ENCODE peak calls at places on chromosome 22, in six cellular contexts. One of them, this sample, is unnamed.

GRCh38 chr22:17781319-17782031 is 7.2 kb upstream of the BID start:
- DNase-seq in colonic mucosa: no peak
- DNase-seq in HCT116: no peak
- DNase-seq in left ventricle myocardium inferior: no peak
- DNase-seq in aorta: no peak
- DNase-seq in psoas muscle: peak; percentile 54
- DNase-seq in this sample: peak; percentile 76

GRCh38 chr22:31574015-31574670 is 77.8 kb downstream of the SFI1 start:
- DNase-seq in aorta: no peak
- DNase-seq in HCT116: no peak
- DNase-seq in psoas muscle: no peak
- DNase-seq in colonic mucosa: no peak
- DNase-seq in left ventricle myocardium inferior: no peak
- DNase-seq in this sample: no peak

GRCh38 chr22:46056169-46057041 is 79.4 kb upstream of the WNT7B start:
- DNase-seq in aorta: peak; percentile 80
- DNase-seq in left ventricle myocardium inferior: peak; percentile 38
- DNase-seq in psoas muscle: peak; percentile 74
- DNase-seq in colonic mucosa: no peak
- DNase-seq in HCT116: no peak
- DNase-seq in this sample: peak; percentile 76

GRCh38 chr22:46373838-46374662 is 38.5 kb downstream of the TRMU start:
- DNase-seq in psoas muscle: no peak
- DNase-seq in colonic mucosa: peak; percentile 90
- DNase-seq in left ventricle myocardium inferior: no peak
- DNase-seq in HCT116: no peak
- DNase-seq in aorta: no peak
- DNase-seq in this sample: no peak

GRCh38 chr22:48580481-48580970 is 1247.1 kb downstream of the BRD1 start:
- DNase-seq in psoas muscle: peak; percentile 19
- DNase-seq in aorta: no peak
- DNase-seq in left ventricle myocardium inferior: no peak
- DNase-seq in HCT116: no peak
- DNase-seq in colonic mucosa: no peak
- DNase-seq in this sample: no peak

GRCh38 chr22:33272180-33272579 is 214.0 kb upstream of the SYN3 start:
- DNase-seq in aorta: no peak
- DNase-seq in colonic mucosa: peak; percentile 28
- DNase-seq in HCT116: no peak
- DNase-seq in left ventricle myocardium inferior: no peak
- DNase-seq in psoas muscle: no peak
- DNase-seq in this sample: no peak

GRCh38 chr22:43862074-43862881 is at the start of gene SULT4A1:
- DNase-seq in HCT116: peak; percentile 19
- DNase-seq in psoas muscle: peak; percentile 31
- DNase-seq in left ventricle myocardium inferior: no peak
- DNase-seq in aorta: peak; percentile 69
- DNase-seq in colonic mucosa: no peak
- DNase-seq in this sample: no peak

GRCh38 chr22:37045958-37046357 is 5.6 kb upstream of the KCTD17 start:
- DNase-seq in aorta: no peak
- DNase-seq in colonic mucosa: no peak
- DNase-seq in HCT116: no peak
- DNase-seq in psoas muscle: no peak
- DNase-seq in left ventricle myocardium inferior: no peak
- DNase-seq in this sample: no peak

GRCh38 chr22:38083931-38084631 is at the start of gene SLC16A8:
- DNase-seq in left ventricle myocardium inferior: no peak
- DNase-seq in colonic mucosa: no peak
- DNase-seq in psoas muscle: no peak
- DNase-seq in HCT116: no peak
- DNase-seq in aorta: peak; percentile 67
- DNase-seq in this sample: no peak

GRCh38 chr22:33000342-33001280 is 57.6 kb downstream of the SYN3 start:
- DNase-seq in left ventricle myocardium inferior: peak; percentile 58
- DNase-seq in psoas muscle: peak; percentile 77
- DNase-seq in HCT116: no peak
- DNase-seq in aorta: peak; percentile 86
- DNase-seq in colonic mucosa: peak; percentile 34
- DNase-seq in this sample: peak; percentile 55

GRCh38 chr22:46036558-46037408 is 59.8 kb upstream of the WNT7B start:
- DNase-seq in aorta: peak; percentile 66
- DNase-seq in colonic mucosa: peak; percentile 36
- DNase-seq in left ventricle myocardium inferior: no peak
- DNase-seq in HCT116: peak; percentile 39
- DNase-seq in psoas muscle: no peak
- DNase-seq in this sample: peak; percentile 48

GRCh38 chr22:25282346-25282670 is 62.9 kb downstream of the CRYBB2 start:
- DNase-seq in HCT116: no peak
- DNase-seq in aorta: no peak
- DNase-seq in psoas muscle: no peak
- DNase-seq in colonic mucosa: no peak
- DNase-seq in left ventricle myocardium inferior: no peak
- DNase-seq in this sample: no peak

GRCh38 chr22:19172213-19173046 is 6.1 kb downstream of the SLC25A1 start:
- DNase-seq in colonic mucosa: no peak
- DNase-seq in aorta: no peak
- DNase-seq in psoas muscle: no peak
- DNase-seq in left ventricle myocardium inferior: no peak
- DNase-seq in HCT116: no peak
- DNase-seq in this sample: no peak

GRCh38 chr22:46076651-46077339 is 73.5 kb upstream of the PPARA start:
- DNase-seq in colonic mucosa: no peak
- DNase-seq in aorta: peak; percentile 86
- DNase-seq in psoas muscle: peak; percentile 74
- DNase-seq in left ventricle myocardium inferior: peak; percentile 52
- DNase-seq in HCT116: no peak
- DNase-seq in this sample: peak; percentile 95

GRCh38 chr22:40107244-40107643 is 70.5 kb upstream of the TNRC6B start:
- DNase-seq in HCT116: no peak
- DNase-seq in colonic mucosa: no peak
- DNase-seq in left ventricle myocardium inferior: no peak
- DNase-seq in psoas muscle: no peak
- DNase-seq in aorta: no peak
- DNase-seq in this sample: peak; percentile 1

GRCh38 chr22:33746501-33746928 is 173.8 kb downstream of the LARGE1 start:
- DNase-seq in aorta: no peak
- DNase-seq in psoas muscle: no peak
- DNase-seq in HCT116: no peak
- DNase-seq in left ventricle myocardium inferior: no peak
- DNase-seq in colonic mucosa: peak; percentile 30
- DNase-seq in this sample: no peak

GRCh38 chr22:46149493-46149997 is 781 bp upstream of the PPARA start:
- DNase-seq in colonic mucosa: peak; percentile 84
- DNase-seq in psoas muscle: peak; percentile 84
- DNase-seq in aorta: peak; percentile 88
- DNase-seq in HCT116: no peak
- DNase-seq in left ventricle myocardium inferior: peak; percentile 70
- DNase-seq in this sample: no peak

GRCh38 chr22:27626675-27627443 is 174.7 kb downstream of the MN1 start:
- DNase-seq in aorta: no peak
- DNase-seq in psoas muscle: no peak
- DNase-seq in left ventricle myocardium inferior: no peak
- DNase-seq in HCT116: no peak
- DNase-seq in colonic mucosa: no peak
- DNase-seq in this sample: no peak

GRCh38 chr22:36769541-36769940 is 6.4 kb downstream of the IFT27 start:
- DNase-seq in aorta: no peak
- DNase-seq in psoas muscle: no peak
- DNase-seq in colonic mucosa: no peak
- DNase-seq in left ventricle myocardium inferior: no peak
- DNase-seq in HCT116: no peak
- DNase-seq in this sample: no peak

GRCh38 chr22:28006271-28006670 is 87.2 kb upstream of the PITPNB start:
- DNase-seq in aorta: no peak
- DNase-seq in colonic mucosa: no peak
- DNase-seq in HCT116: no peak
- DNase-seq in psoas muscle: no peak
- DNase-seq in left ventricle myocardium inferior: no peak
- DNase-seq in this sample: no peak

GRCh38 chr22:32590556-32590955 is 115.9 kb downstream of the FBXO7 start:
- DNase-seq in aorta: no peak
- DNase-seq in colonic mucosa: no peak
- DNase-seq in left ventricle myocardium inferior: no peak
- DNase-seq in psoas muscle: no peak
- DNase-seq in HCT116: no peak
- DNase-seq in this sample: peak; percentile 35

GRCh38 chr22:39309881-39310714 is 9.3 kb downstream of the RPL3 start:
- DNase-seq in aorta: peak; percentile 76
- DNase-seq in psoas muscle: no peak
- DNase-seq in colonic mucosa: no peak
- DNase-seq in left ventricle myocardium inferior: no peak
- DNase-seq in HCT116: no peak
- DNase-seq in this sample: no peak

GRCh38 chr22:30310881-30311771 is 15.6 kb downstream of the TBC1D10A start:
- DNase-seq in left ventricle myocardium inferior: peak; percentile 80
- DNase-seq in colonic mucosa: peak; percentile 83
- DNase-seq in aorta: peak; percentile 86
- DNase-seq in psoas muscle: peak; percentile 76
- DNase-seq in HCT116: no peak
- DNase-seq in this sample: no peak

GRCh38 chr22:37212174-37212906 is at the start of gene SSTR3:
- DNase-seq in colonic mucosa: no peak
- DNase-seq in HCT116: no peak
- DNase-seq in aorta: peak; percentile 72
- DNase-seq in psoas muscle: peak; percentile 58
- DNase-seq in left ventricle myocardium inferior: no peak
- DNase-seq in this sample: no peak

GRCh38 chr22:20131593-20131855 is at the start of gene ZDHHC8:
- DNase-seq in colonic mucosa: no peak
- DNase-seq in aorta: peak; percentile 85
- DNase-seq in HCT116: no peak
- DNase-seq in psoas muscle: no peak
- DNase-seq in left ventricle myocardium inferior: peak; percentile 58
- DNase-seq in this sample: no peak

GRCh38 chr22:28801845-28802594 is 1.7 kb upstream of the XBP1 start:
- DNase-seq in aorta: no peak
- DNase-seq in HCT116: no peak
- DNase-seq in colonic mucosa: peak; percentile 65
- DNase-seq in left ventricle myocardium inferior: no peak
- DNase-seq in psoas muscle: no peak
- DNase-seq in this sample: no peak

GRCh38 chr22:19869497-19870152 is 15.0 kb upstream of the GNB1L start:
- DNase-seq in aorta: peak; percentile 51
- DNase-seq in HCT116: no peak
- DNase-seq in left ventricle myocardium inferior: no peak
- DNase-seq in colonic mucosa: peak; percentile 17
- DNase-seq in psoas muscle: peak; percentile 30
- DNase-seq in this sample: no peak

GRCh38 chr22:36955691-36956090 is 42.3 kb downstream of the CSF2RB start:
- DNase-seq in psoas muscle: no peak
- DNase-seq in colonic mucosa: no peak
- DNase-seq in aorta: no peak
- DNase-seq in left ventricle myocardium inferior: no peak
- DNase-seq in HCT116: no peak
- DNase-seq in this sample: no peak

GRCh38 chr22:28710112-28710888 is 30.7 kb upstream of the TTC28 start:
- DNase-seq in left ventricle myocardium inferior: no peak
- DNase-seq in HCT116: no peak
- DNase-seq in colonic mucosa: no peak
- DNase-seq in aorta: no peak
- DNase-seq in psoas muscle: no peak
- DNase-seq in this sample: no peak

GRCh38 chr22:16968218-16968595 is 39.8 kb downstream of the GAB4 start:
- DNase-seq in colonic mucosa: no peak
- DNase-seq in left ventricle myocardium inferior: no peak
- DNase-seq in aorta: no peak
- DNase-seq in HCT116: no peak
- DNase-seq in psoas muscle: no peak
- DNase-seq in this sample: no peak

GRCh38 chr22:44683881-44684280 is 18.1 kb upstream of the PRR5 start:
- DNase-seq in aorta: no peak
- DNase-seq in psoas muscle: no peak
- DNase-seq in left ventricle myocardium inferior: no peak
- DNase-seq in colonic mucosa: no peak
- DNase-seq in HCT116: no peak
- DNase-seq in this sample: no peak

GRCh38 chr22:23305922-23306374 is 125.6 kb downstream of the BCR start:
- DNase-seq in aorta: peak; percentile 90
- DNase-seq in left ventricle myocardium inferior: peak; percentile 79
- DNase-seq in psoas muscle: peak; percentile 83
- DNase-seq in HCT116: no peak
- DNase-seq in colonic mucosa: no peak
- DNase-seq in this sample: peak; percentile 92
- H3K27ac ChIP-seq in aorta: peak overlapping the region; percentile 1
- H3K27ac ChIP-seq in left ventricle myocardium inferior: peak overlapping the region; percentile 93
- H3K27ac ChIP-seq in psoas muscle: peak overlapping the region; percentile 53
- H3K27ac ChIP-seq in HCT116: no peak overlapping the region
- H3K27ac ChIP-seq in colonic mucosa: no peak overlapping the region
- H3K27ac ChIP-seq in this sample: peak overlapping the region; percentile 39

GRCh38 chr22:26524870-26525269 is 12.6 kb upstream of the TFIP11 start:
- DNase-seq in HCT116: no peak
- DNase-seq in psoas muscle: no peak
- DNase-seq in colonic mucosa: no peak
- DNase-seq in aorta: no peak
- DNase-seq in left ventricle myocardium inferior: no peak
- DNase-seq in this sample: no peak

GRCh38 chr22:26526165-26526564 is 13.9 kb upstream of the TFIP11 start:
- DNase-seq in HCT116: no peak
- DNase-seq in colonic mucosa: no peak
- DNase-seq in aorta: no peak
- DNase-seq in psoas muscle: no peak
- DNase-seq in left ventricle myocardium inferior: no peak
- DNase-seq in this sample: no peak

GRCh38 chr22:26527574-26528465 is 15.5 kb upstream of the TFIP11 start:
- DNase-seq in HCT116: no peak
- DNase-seq in colonic mucosa: no peak
- DNase-seq in left ventricle myocardium inferior: peak; percentile 39
- DNase-seq in aorta: no peak
- DNase-seq in psoas muscle: peak; percentile 70
- DNase-seq in this sample: no peak

GRCh38 chr22:26529345-26529744 is 17.1 kb upstream of the TFIP11 start:
- DNase-seq in aorta: no peak
- DNase-seq in psoas muscle: peak; percentile 76
- DNase-seq in left ventricle myocardium inferior: no peak
- DNase-seq in HCT116: no peak
- DNase-seq in colonic mucosa: no peak
- DNase-seq in this sample: no peak

GRCh38 chr22:26527167-26527566 is 14.9 kb upstream of the TFIP11 start:
- DNase-seq in aorta: no peak
- DNase-seq in HCT116: no peak
- DNase-seq in left ventricle myocardium inferior: no peak
- DNase-seq in psoas muscle: no peak
- DNase-seq in colonic mucosa: no peak
- DNase-seq in this sample: no peak
- H3K36me3 ChIP-seq in aorta: no peaks in the 10 kb centered on the region
- H3K36me3 ChIP-seq in HCT116: no peaks in the 10 kb centered on the region
- H3K36me3 ChIP-seq in left ventricle myocardium inferior: peaks cover 54% of the 10 kb centered on the region
- H3K36me3 ChIP-seq in psoas muscle: peaks cover 26% of the 10 kb centered on the region
- H3K36me3 ChIP-seq in colonic mucosa: no peaks in the 10 kb centered on the region
- H3K36me3 ChIP-seq in this sample: peaks cover 29% of the 10 kb centered on the region

GRCh38 chr22:47398491-47398890 is 636.0 kb downstream of the TBC1D22A start:
- DNase-seq in aorta: peak; percentile 52
- DNase-seq in colonic mucosa: no peak
- DNase-seq in left ventricle myocardium inferior: no peak
- DNase-seq in psoas muscle: no peak
- DNase-seq in HCT116: no peak
- DNase-seq in this sample: no peak
- H3K9me3 ChIP-seq in aorta: no peaks in the 10 kb centered on the region
- H3K9me3 ChIP-seq in colonic mucosa: no peaks in the 10 kb centered on the region
- H3K9me3 ChIP-seq in left ventricle myocardium inferior: no peaks in the 10 kb centered on the region
- H3K9me3 ChIP-seq in psoas muscle: no peaks in the 10 kb centered on the region
- H3K9me3 ChIP-seq in HCT116: no peaks in the 10 kb centered on the region
- H3K9me3 ChIP-seq in this sample: no peaks in the 10 kb centered on the region

GRCh38 chr22:50564289-50564688 is 1.6 kb upstream of the SYCE3 start:
- DNase-seq in left ventricle myocardium inferior: no peak
- DNase-seq in psoas muscle: peak; percentile 36
- DNase-seq in aorta: no peak
- DNase-seq in HCT116: no peak
- DNase-seq in colonic mucosa: peak; percentile 56
- DNase-seq in this sample: no peak
- H3K27ac ChIP-seq in left ventricle myocardium inferior: peak overlapping the region; percentile 91
- H3K27ac ChIP-seq in psoas muscle: no peak overlapping the region
- H3K27ac ChIP-seq in aorta: no peak overlapping the region
- H3K27ac ChIP-seq in HCT116: no peak overlapping the region
- H3K27ac ChIP-seq in colonic mucosa: peak overlapping the region; percentile 73
- H3K27ac ChIP-seq in this sample: no peak overlapping the region

This sample was measured in SJSA1.